ENCODE peak calls at places on chromosomes 11 and 22, in six cellular contexts. One of them, this sample, is unnamed.

GRCh38 chr22:38754247-38755154 is 1.3 kb downstream of the SUN2 start:
- DNase-seq in H54: peak; percentile 19
- DNase-seq in foreskin fibroblast: peak; percentile 45
- DNase-seq in LoVo: no peak
- DNase-seq in pancreas: peak; percentile 86
- DNase-seq in NCI-H2081: peak; percentile 54
- DNase-seq in this sample: peak; percentile 97

GRCh38 chr11:113895367-113896155 is 9.0 kb upstream of the HTR3B start:
- DNase-seq in H54: no peak
- DNase-seq in foreskin fibroblast: no peak
- DNase-seq in LoVo: no peak
- DNase-seq in pancreas: no peak
- DNase-seq in NCI-H2081: no peak
- DNase-seq in this sample: peak; percentile 42

GRCh38 chr22:36756746-36757607 is 18.9 kb downstream of the IFT27 start:
- DNase-seq in H54: no peak
- DNase-seq in foreskin fibroblast: no peak
- DNase-seq in LoVo: no peak
- DNase-seq in pancreas: no peak
- DNase-seq in NCI-H2081: no peak
- DNase-seq in this sample: no peak

GRCh38 chr11:132561937-132562336 is 970.4 kb downstream of the OPCML start:
- DNase-seq in H54: no peak
- DNase-seq in foreskin fibroblast: no peak
- DNase-seq in LoVo: no peak
- DNase-seq in pancreas: no peak
- DNase-seq in NCI-H2081: no peak
- DNase-seq in this sample: no peak

GRCh38 chr11:94417386-94417987 is 16.3 kb upstream of the GPR83 start:
- DNase-seq in H54: no peak
- DNase-seq in foreskin fibroblast: peak; percentile 26
- DNase-seq in LoVo: peak; percentile 33
- DNase-seq in pancreas: no peak
- DNase-seq in NCI-H2081: no peak
- DNase-seq in this sample: no peak

GRCh38 chr22:49197500-49197899 is 630.2 kb downstream of the BRD1 start:
- DNase-seq in H54: no peak
- DNase-seq in foreskin fibroblast: no peak
- DNase-seq in LoVo: no peak
- DNase-seq in pancreas: no peak
- DNase-seq in NCI-H2081: peak; percentile 32
- DNase-seq in this sample: no peak

GRCh38 chr22:50016308-50016987 is 3.9 kb upstream of the IL17REL start:
- DNase-seq in H54: no peak
- DNase-seq in foreskin fibroblast: no peak
- DNase-seq in LoVo: no peak
- DNase-seq in pancreas: no peak
- DNase-seq in NCI-H2081: no peak
- DNase-seq in this sample: no peak

GRCh38 chr11:66316849-66317251 is at the start of gene CD248:
- DNase-seq in H54: no peak
- DNase-seq in foreskin fibroblast: peak; percentile 84
- DNase-seq in LoVo: no peak
- DNase-seq in pancreas: no peak
- DNase-seq in NCI-H2081: no peak
- DNase-seq in this sample: no peak

GRCh38 chr11:86063536-86063935 is 5.3 kb downstream of the PICALM start:
- DNase-seq in H54: no peak
- DNase-seq in foreskin fibroblast: no peak
- DNase-seq in LoVo: no peak
- DNase-seq in pancreas: no peak
- DNase-seq in NCI-H2081: no peak
- DNase-seq in this sample: no peak

GRCh38 chr11:135008001-135008405 is 596.0 kb upstream of the B3GAT1 start:
- DNase-seq in H54: no peak
- DNase-seq in foreskin fibroblast: no peak
- DNase-seq in LoVo: no peak
- DNase-seq in pancreas: no peak
- DNase-seq in NCI-H2081: no peak
- DNase-seq in this sample: no peak

GRCh38 chr11:60777572-60777971 is 7.6 kb upstream of the MS4A10 start:
- DNase-seq in H54: peak; percentile 45
- DNase-seq in foreskin fibroblast: peak; percentile 81
- DNase-seq in LoVo: peak; percentile 32
- DNase-seq in pancreas: no peak
- DNase-seq in NCI-H2081: no peak
- DNase-seq in this sample: peak; percentile 29

GRCh38 chr11:64489831-64490441 is 101.1 kb upstream of the SLC22A12 start:
- DNase-seq in H54: peak; percentile 76
- DNase-seq in foreskin fibroblast: peak; percentile 21
- DNase-seq in LoVo: peak; percentile 24
- DNase-seq in pancreas: peak; percentile 27
- DNase-seq in NCI-H2081: peak; percentile 9
- DNase-seq in this sample: peak; percentile 14

GRCh38 chr11:102974552-102975280 is 19.2 kb upstream of the MMP13 start:
- DNase-seq in H54: no peak
- DNase-seq in foreskin fibroblast: peak; percentile 59
- DNase-seq in LoVo: peak; percentile 51
- DNase-seq in pancreas: no peak
- DNase-seq in NCI-H2081: no peak
- DNase-seq in this sample: no peak

This sample was measured in prostate gland.